ENCODE peak calls at places on chromosomes 1 and 21, in ten cellular contexts. H is cerebellar nuclear complex, I is stromal cell of bone marrow, X is GM04504, W is GM12891, A is RPMI8226, O is amygdala, U is pancreas, J is NCI-H774, Q is G401. N is an unnamed sample.

GRCh38 chr1:228287541-228288425 is 79.9 kb downstream of the OBSCN start:
- DNase-seq in H (no peak), I (no peak), X (no peak), W (no peak), A (no peak), O (no peak), U (no peak), J (no peak), Q (no peak), N (no peak)

GRCh38 chr1:45266151-45266801 is 59.9 kb upstream of the ZSWIM5 start:
- DNase-seq in H (no peak), I (peak; percentile 81), X (no peak), W (no peak), A (no peak), O (no peak), U (peak; percentile 59), J (peak; percentile 57), Q (no peak), N (peak; percentile 21)

GRCh38 chr1:48916121-48917069 is 139.7 kb upstream of the BEND5 start:
- DNase-seq in H (no peak), I (peak; percentile 63), X (peak; percentile 54), W (no peak), A (peak; percentile 41), O (no peak), U (no peak), J (peak; percentile 74), Q (peak; percentile 14), N (peak; percentile 35)

GRCh38 chr1:117657031-117657430 is 51.2 kb downstream of the TENT5C start:
- DNase-seq in H (no peak), I (no peak), X (peak; percentile 45), W (no peak), A (peak; percentile 32), O (no peak), U (no peak), J (no peak), Q (no peak), N (peak; percentile 46)

GRCh38 chr1:45013551-45014209 is 1.6 kb downstream of the UROD start:
- DNase-seq in H (no peak), I (no peak), X (no peak), W (no peak), A (no peak), O (no peak), U (no peak), J (no peak), Q (no peak), N (no peak)

GRCh38 chr1:5768014-5768413 is 224.2 kb downstream of the NPHP4 start:
- DNase-seq in H (no peak), I (no peak), X (no peak), W (no peak), A (no peak), O (no peak), U (no peak), J (no peak), Q (no peak), N (no peak)

GRCh38 chr21:38243732-38244406 is 12.9 kb upstream of the KCNJ15 start:
- DNase-seq in H (no peak), I (no peak), X (no peak), W (no peak), A (no peak), O (no peak), U (no peak), J (no peak), Q (no peak), N (no peak)

GRCh38 chr1:177346960-177347359 is 176.2 kb downstream of the BRINP2 start:
- DNase-seq in H (no peak), I (no peak), X (no peak), W (no peak), A (no peak), O (no peak), U (peak; percentile 68), J (no peak), Q (no peak), N (no peak)

GRCh38 chr1:201172336-201172735 is 18.1 kb upstream of the TMEM9 start:
- DNase-seq in H (no peak), I (no peak), X (no peak), W (no peak), A (no peak), O (no peak), U (no peak), J (no peak), Q (peak; percentile 58), N (no peak)

GRCh38 chr1:102578806-102579205 is 529.5 kb downstream of the COL11A1 start:
- DNase-seq in H (no peak), I (no peak), X (no peak), W (no peak), A (no peak), O (no peak), U (no peak), J (no peak), Q (no peak), N (no peak)

GRCh38 chr1:70039485-70039884 is 165.9 kb downstream of the LRRC40 start:
- DNase-seq in H (no peak), I (no peak), X (no peak), W (no peak), A (no peak), O (no peak), U (no peak), J (no peak), Q (no peak), N (no peak)

GRCh38 chr1:14441302-14441741 is 157.2 kb upstream of the KAZN start:
- DNase-seq in H (no peak), I (peak; percentile 57), X (peak; percentile 85), W (no peak), A (peak; percentile 16), O (no peak), U (no peak), J (no peak), Q (no peak), N (peak; percentile 77)